ENCODE peak calls at places on chromosomes 1 and 21, in nine cellular contexts. L, T, C, V, I, B, Z, A and X are unnamed samples.

GRCh38 chr21:42850866-42851391 is 28.4 kb downstream of the WDR4 start:
- DNase-seq in V (peak; percentile 37), A (no peak), C (peak; percentile 71), I (peak; percentile 92), Z (peak; percentile 30), L (peak; percentile 19), B (no peak), T (no peak), X (no peak)

GRCh38 chr1:70169018-70169839 is 36.1 kb downstream of the LRRC40 start:
- DNase-seq in A (no peak), V (no peak), I (no peak), B (no peak), L (no peak), T (no peak), C (no peak), Z (no peak), X (no peak)

GRCh38 chr21:44298301-44298700 is 1.6 kb upstream of the PFKL start:
- DNase-seq in L (no peak), V (no peak), A (no peak), B (no peak), T (no peak), I (no peak), C (no peak), Z (no peak), X (no peak)

GRCh38 chr1:246497331-246497915 is 9.7 kb downstream of the SMYD3 start:
- DNase-seq in I (no peak), C (no peak), V (peak; percentile 79), L (peak; percentile 83), A (peak; percentile 52), Z (peak; percentile 66), T (no peak), B (no peak), X (no peak)

GRCh38 chr1:37038079-37038702 is 3.9 kb upstream of the GRIK3 start:
- DNase-seq in B (no peak), L (peak; percentile 3), Z (peak; percentile 86), A (no peak), I (peak; percentile 73), C (no peak), T (no peak), V (no peak), X (no peak)

GRCh38 chr1:183470147-183470960 is 1.9 kb upstream of the SMG7 start:
- DNase-seq in V (peak; percentile 91), Z (peak; percentile 80), C (peak; percentile 90), A (peak; percentile 8), I (peak; percentile 84), B (peak; percentile 79), L (peak; percentile 77), T (peak; percentile 91), X (no peak)

GRCh38 chr1:235060607-235061470 is 67.8 kb downstream of the TOMM20 start:
- DNase-seq in L (peak; percentile 52), B (no peak), V (peak; percentile 72), Z (peak; percentile 68), A (no peak), T (no peak), C (no peak), I (peak; percentile 74), X (no peak)

GRCh38 chr1:175210744-175211143 is 18.2 kb upstream of the KIAA0040 start:
- DNase-seq in A (no peak), T (no peak), V (no peak), I (no peak), Z (no peak), C (no peak), B (no peak), L (no peak), X (no peak)

GRCh38 chr1:234505774-234506114 is 26.8 kb upstream of the TARBP1 start:
- DNase-seq in L (peak; percentile 76), V (peak; percentile 83), B (no peak), Z (no peak), A (peak; percentile 76), T (no peak), I (no peak), C (no peak), X (peak; percentile 67)

GRCh38 chr1:87804128-87804527 is 475.4 kb downstream of the LMO4 start:
- DNase-seq in A (no peak), B (no peak), Z (no peak), L (no peak), C (no peak), I (no peak), T (no peak), V (no peak), X (no peak)

GRCh38 chr1:87806377-87807094 is 477.9 kb downstream of the LMO4 start:
- DNase-seq in L (peak; percentile 12), C (no peak), T (no peak), B (no peak), I (no peak), A (no peak), Z (no peak), V (no peak), X (no peak)

GRCh38 chr1:87803395-87803794 is 474.7 kb downstream of the LMO4 start:
- DNase-seq in A (no peak), I (no peak), L (no peak), V (no peak), C (no peak), B (no peak), T (no peak), Z (no peak), X (no peak)

GRCh38 chr1:87810166-87810565 is 481.5 kb downstream of the LMO4 start:
- DNase-seq in L (no peak), T (no peak), C (no peak), I (no peak), Z (no peak), A (no peak), B (no peak), V (no peak), X (no peak)

GRCh38 chr1:87805661-87806376 is 477.1 kb downstream of the LMO4 start:
- DNase-seq in I (no peak), L (peak; percentile 71), T (no peak), B (no peak), A (peak; percentile 40), C (no peak), V (peak; percentile 59), Z (no peak), X (peak; percentile 81)
- H3K4me3 ChIP-seq in I (no peak overlapping the region), L (no peak overlapping the region), T (no peak overlapping the region), B (no peak overlapping the region), A (no peak overlapping the region), C (no peak overlapping the region), V (no peak overlapping the region), Z (no peak overlapping the region), X (no peak overlapping the region)

DNA sequence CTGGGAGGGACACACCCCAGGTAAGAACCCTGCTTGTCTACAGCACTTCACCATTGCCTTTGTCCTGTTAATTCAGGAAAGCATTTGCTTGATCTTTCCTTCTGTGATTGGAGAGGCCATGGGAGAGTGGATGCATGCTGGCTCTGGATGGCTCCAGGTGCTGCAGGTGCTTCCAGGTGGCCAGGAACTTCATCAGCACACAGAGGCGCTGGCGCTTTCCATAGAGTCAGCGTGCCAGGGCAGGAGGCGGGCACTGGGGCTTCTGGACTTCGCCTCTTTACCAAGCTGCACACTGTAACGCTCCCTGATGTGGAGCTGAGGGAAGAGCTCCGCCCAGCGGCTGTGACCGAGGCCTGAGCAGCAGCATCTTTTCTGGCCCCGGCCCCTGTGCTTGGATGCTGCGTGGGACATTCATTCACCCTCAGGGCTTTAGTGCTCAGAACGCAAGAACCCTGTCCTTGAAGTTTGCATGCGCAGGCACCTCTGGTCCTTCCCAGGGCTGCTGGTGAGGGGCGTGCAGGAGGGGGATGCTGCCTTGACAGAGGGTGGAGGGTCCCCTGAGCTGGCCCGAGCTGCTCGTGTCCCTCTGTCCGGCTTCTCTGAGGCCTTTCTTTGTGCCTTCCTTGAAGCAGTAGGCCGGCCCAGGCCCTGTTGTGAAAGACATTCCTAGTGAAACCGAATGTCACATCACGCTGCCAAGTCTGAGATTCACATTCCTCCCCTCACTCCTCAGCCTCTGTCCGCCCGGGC is 1.6 kb upstream of the MX2 start:
- DNase-seq in V (peak; percentile 45), A (no peak), Z (peak; percentile 50), C (no peak), B (no peak), T (no peak), L (peak; percentile 69), I (peak; percentile 75), X (peak; percentile 26)
- TF ChIP-seq CTCF in V (no peak), A (no peak), Z (peak; percentile 49), C (peak; percentile 12), B (no peak), T (no peak), L (no peak), I (peak; percentile 59), X (peak; percentile 11)

DNA sequence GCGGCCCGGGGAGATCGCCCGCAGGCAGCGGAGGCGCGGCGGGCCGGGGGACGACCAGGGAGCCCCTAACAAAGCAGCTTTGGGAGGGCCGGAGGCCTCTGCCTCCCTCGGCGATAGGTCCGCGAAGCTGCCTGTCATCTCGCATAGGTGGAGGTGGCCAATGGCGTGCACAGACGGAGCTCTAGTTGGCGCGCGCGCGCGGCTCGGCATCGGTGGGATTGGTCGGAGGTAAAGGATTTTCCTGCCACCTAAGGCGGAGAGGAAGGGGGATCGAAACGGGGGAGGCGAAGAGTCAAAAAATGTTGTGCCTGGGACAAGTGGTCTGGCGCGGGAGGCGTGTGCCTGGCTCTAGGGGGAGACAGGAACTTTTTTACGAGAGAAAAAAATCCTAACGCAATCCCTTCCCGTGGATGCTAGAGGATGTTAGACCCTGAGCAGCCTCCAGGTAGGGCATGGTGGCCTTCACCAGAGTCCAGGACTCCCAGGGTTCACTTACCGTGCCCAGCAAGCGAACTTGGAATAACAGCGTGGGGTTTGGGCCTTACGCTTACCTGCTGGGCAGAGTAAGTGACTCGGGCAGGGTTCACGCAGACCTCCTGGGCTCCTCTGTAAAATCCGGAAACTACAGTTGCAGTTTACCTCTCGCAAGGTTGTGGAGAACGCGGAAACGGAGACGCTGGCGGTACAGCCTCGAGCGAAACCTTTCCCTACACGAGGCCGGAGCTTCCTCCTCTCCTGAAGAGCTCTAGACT is 99.9 kb upstream of the SOD1 start:
- DNase-seq in V (peak; percentile 82), B (peak; percentile 93), L (peak; percentile 97), I (peak; percentile 100), T (peak; percentile 95), C (peak; percentile 88), Z (peak; percentile 98), A (peak; percentile 62), X (peak; percentile 3)
- H3K4me3 ChIP-seq in V (peak overlapping the region; percentile 40), B (peak overlapping the region; percentile 39), L (peak overlapping the region; percentile 49), I (peak overlapping the region; percentile 83), T (peak overlapping the region; percentile 74), C (peak overlapping the region; percentile 31), Z (peak overlapping the region; percentile 81), A (peak overlapping the region; percentile 31), X (peak overlapping the region; percentile 22)

DNA sequence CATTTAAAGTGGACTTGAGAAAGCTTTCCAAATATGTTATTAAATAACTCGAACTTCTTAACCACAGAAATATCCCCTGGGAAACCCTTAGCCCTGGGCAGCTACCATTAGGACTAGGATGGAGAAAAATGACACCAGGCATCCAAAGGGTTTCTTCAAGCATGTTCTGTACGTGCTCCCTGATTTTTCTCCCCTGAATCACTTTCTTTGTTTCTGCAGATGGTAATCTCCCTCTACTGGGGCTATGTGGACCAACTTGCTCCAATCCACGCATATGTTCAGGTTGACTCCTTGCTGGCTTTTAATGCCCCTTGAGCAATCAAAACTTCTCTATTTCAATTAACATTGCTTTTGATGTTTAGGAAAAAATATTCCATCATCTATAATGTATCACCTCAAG is 312.7 kb upstream of the C1orf87 start:
- DNase-seq in C (no peak), I (no peak), A (no peak), B (no peak), T (no peak), L (no peak), V (peak; percentile 17), Z (no peak), X (no peak)
- TF ChIP-seq CTCF in C (no peak), I (no peak), A (no peak), B (no peak), T (no peak), L (peak; percentile 8), V (no peak), Z (no peak), X (no peak)